ENCODE peak calls at places on chromosomes 7 and 10, in nine cellular contexts. B is adrenal gland, O is upper lobe of right lung, I is esophagus squamous epithelium, M is HFFc6, Q is ovary, S is uterus, W is stomach, Y is nephron progenitor cell. A is an unnamed sample.

GRCh38 chr7:15977663-15978062 is 291.2 kb upstream of the MEOX2 start:
- DNase-seq in S (no peak), Y (no peak), B (no peak), I (no peak), Q (no peak), W (no peak), O (no peak), M (peak), A (no peak)

GRCh38 chr7:100119701-100120517 is 475 bp downstream of the CNPY4 start:
- DNase-seq in S (peak), W (peak), Y (peak), I (no peak), Q (peak), B (peak), M (peak), O (no peak), A (peak)

GRCh38 chr10:78692071-78692470 is 376.7 kb upstream of the ZMIZ1 start:
- DNase-seq in Q (no peak), M (no peak), I (no peak), B (no peak), Y (no peak), O (no peak), S (no peak), W (no peak), A (no peak)

GRCh38 chr10:69317175-69318086 is 39.1 kb downstream of the HK1 start:
- DNase-seq in O (no peak), S (no peak), I (no peak), B (no peak), Y (no peak), Q (no peak), W (no peak), M (no peak), A (peak)

GRCh38 chr10:24645022-24645421 is 78.7 kb downstream of the ARHGAP21 start:
- DNase-seq in Y (no peak), W (no peak), M (no peak), I (no peak), O (no peak), S (no peak), Q (no peak), B (no peak), A (no peak)

GRCh38 chr7:36281945-36282727 is 107.5 kb upstream of the ANLN start:
- DNase-seq in B (no peak), I (no peak), Y (no peak), O (no peak), M (no peak), W (no peak), Q (no peak), S (no peak), A (no peak)

GRCh38 chr10:103851261-103851660 is 4.1 kb downstream of the SH3PXD2A start:
- DNase-seq in W (no peak), B (no peak), Y (no peak), O (no peak), Q (no peak), M (no peak), S (no peak), I (no peak), A (no peak)

GRCh38 chr7:74479961-74480829 is 26.5 kb downstream of the GTF2IRD1 start:
- DNase-seq in I (no peak), W (peak), Y (peak), O (peak), B (peak), Q (peak), M (peak), S (peak), A (peak)

GRCh38 chr7:14850039-14850438 is 52.5 kb downstream of the DGKB start:
- DNase-seq in O (no peak), M (no peak), W (no peak), B (no peak), Y (no peak), S (no peak), I (no peak), Q (no peak), A (no peak)

GRCh38 chr7:116787881-116788280 is 74.5 kb upstream of the CAPZA2 start:
- DNase-seq in M (no peak), B (no peak), S (no peak), Y (no peak), Q (no peak), I (no peak), O (no peak), W (no peak), A (no peak)

GRCh38 chr7:116785851-116786250 is 76.5 kb upstream of the CAPZA2 start:
- DNase-seq in O (no peak), Q (no peak), I (no peak), S (no peak), M (no peak), W (no peak), B (no peak), Y (no peak), A (no peak)

GRCh38 chr7:116784647-116785046 is 77.7 kb upstream of the CAPZA2 start:
- DNase-seq in S (no peak), M (no peak), B (no peak), Y (no peak), O (no peak), W (no peak), I (no peak), Q (no peak), A (no peak)

GRCh38 chr7:116788542-116789197 is 73.7 kb upstream of the CAPZA2 start:
- DNase-seq in B (no peak), O (no peak), M (no peak), Y (no peak), I (no peak), S (no peak), Q (no peak), W (no peak), A (no peak)

GRCh38 chr7:116786791-116787443 is 75.5 kb upstream of the CAPZA2 start:
- DNase-seq in S (no peak), W (no peak), M (peak), I (no peak), O (no peak), B (no peak), Y (no peak), Q (no peak), A (peak)
- TF ChIP-seq CTCF in S (no peak), W (no peak), M (peak), I (peak), O (peak), B (no peak), Y (no peak), Q (no peak), A (peak)

DNA sequence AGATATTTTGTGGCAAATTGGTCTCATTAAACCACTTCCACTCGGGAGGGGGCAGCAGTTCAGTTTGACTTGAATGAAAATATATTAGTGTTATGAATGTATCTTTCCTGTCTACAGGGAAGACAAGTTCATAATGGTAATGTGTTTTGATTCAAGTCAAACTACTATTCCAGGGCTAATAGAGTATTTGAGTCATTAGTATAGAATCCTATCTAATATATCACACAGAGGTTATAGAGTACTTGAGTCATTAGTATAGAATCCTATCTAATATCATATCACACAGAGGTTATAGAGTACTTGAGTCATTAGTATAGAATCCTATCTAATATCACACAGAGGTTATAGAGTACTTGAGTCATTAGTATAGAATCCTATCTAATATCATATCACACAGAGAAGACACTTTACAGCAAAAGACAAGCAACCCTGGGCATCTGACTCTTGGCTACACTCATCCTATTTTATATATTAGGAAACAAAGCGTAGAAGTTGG is 199.7 kb upstream of the MAGI2 start:
- DNase-seq in M (peak), Y (no peak), O (no peak), Q (no peak), B (no peak), W (no peak), I (no peak), S (no peak), A (no peak)
- TF ChIP-seq CTCF in M (peak), Y (no peak), O (no peak), Q (no peak), B (no peak), W (no peak), I (no peak), S (no peak), A (no peak)

GRCh38 chr10:100930368-100930767 is 17.6 kb downstream of the SLF2 start:
- DNase-seq in Q (no peak), Y (no peak), B (no peak), S (no peak), W (no peak), I (no peak), O (no peak), M (no peak), A (no peak)
- TF ChIP-seq CTCF in Q (no peak), Y (no peak), B (peak), S (no peak), W (no peak), I (no peak), O (no peak), M (peak), A (no peak)

GRCh38 chr10:125337510-125337909 is 177.1 kb upstream of the CTBP2 start:
- DNase-seq in I (no peak), Y (no peak), M (no peak), S (no peak), W (no peak), O (no peak), Q (no peak), B (no peak), A (no peak)
- TF ChIP-seq CTCF in I (no peak), Y (no peak), M (peak), S (no peak), W (no peak), O (no peak), Q (no peak), B (no peak), A (no peak)

DNA sequence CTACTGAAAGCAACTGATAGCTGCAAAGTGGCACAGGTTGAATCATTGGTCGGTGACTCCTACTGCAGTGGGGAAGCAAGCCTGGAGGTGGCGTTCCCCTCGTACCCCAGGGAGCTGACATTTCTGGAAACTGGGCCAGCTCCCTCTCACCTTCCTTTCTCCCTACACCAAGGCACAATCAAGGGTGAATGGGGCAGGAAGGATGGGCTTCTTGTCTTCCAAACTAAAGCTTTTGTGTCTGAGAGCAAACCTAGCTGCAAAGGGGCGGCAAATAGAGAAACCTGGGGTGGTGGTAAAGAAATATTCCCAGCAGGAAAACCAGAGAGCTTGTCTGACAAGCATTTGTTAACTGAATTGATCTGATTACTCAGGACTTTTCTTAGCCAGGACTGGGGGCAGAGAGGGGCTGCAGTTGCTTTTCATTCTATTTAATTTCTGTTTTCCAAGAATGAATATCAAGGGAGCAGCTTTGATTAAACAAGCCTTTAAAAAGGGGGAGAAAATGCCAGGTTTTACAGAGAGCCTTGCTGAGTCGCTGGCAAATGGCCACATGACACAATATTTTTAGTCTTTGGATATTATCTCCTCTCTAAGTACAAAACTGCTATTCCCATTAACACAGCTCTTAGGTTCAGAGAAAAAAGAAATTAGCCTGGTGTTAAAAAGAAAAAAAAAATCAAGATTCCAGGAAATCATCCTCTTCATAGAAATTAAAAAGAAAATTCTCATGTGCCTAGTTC is 27.8 kb downstream of the CDHR3 start:
- DNase-seq in W (no peak), S (peak), Y (no peak), Q (peak), O (no peak), B (peak), M (no peak), I (no peak), A (no peak)
- TF ChIP-seq CTCF in W (no peak), S (no peak), Y (no peak), Q (no peak), O (no peak), B (no peak), M (no peak), I (no peak), A (no peak)

GRCh38 chr7:53035499-53036412 is at the start of gene POM121L12:
- DNase-seq in W (no peak), B (no peak), Q (no peak), S (no peak), M (no peak), Y (no peak), O (no peak), I (no peak), A (no peak)
- TF ChIP-seq CTCF in W (no peak), B (no peak), Q (no peak), S (no peak), M (no peak), Y (no peak), O (no peak), I (no peak), A (no peak)

GRCh38 chr7:157116762-157117161 is 22.0 kb upstream of the UBE3C start:
- DNase-seq in S (no peak), O (no peak), Q (no peak), M (no peak), B (peak), I (no peak), Y (no peak), W (no peak), A (no peak)
- TF ChIP-seq CTCF in S (no peak), O (no peak), Q (no peak), M (no peak), B (no peak), I (no peak), Y (no peak), W (no peak), A (no peak)

A was measured in GM10248.